ENCODE peak calls at places on chromosomes 3 and 15, in seven cellular contexts. One of them, this sample, is unnamed.

GRCh38 chr3:26312826-26313225 is 309.7 kb upstream of the LRRC3B start:
- DNase-seq in left cardiac atrium: no peak
- DNase-seq in Daoy: no peak
- DNase-seq in nephron progenitor cell: no peak
- DNase-seq in SJSA1: no peak
- DNase-seq in bronchial epithelial cell: no peak
- DNase-seq in T-helper 9 cell: no peak
- DNase-seq in this sample: no peak

GRCh38 chr15:67199391-67199790 is 55.1 kb downstream of the AAGAB start:
- DNase-seq in left cardiac atrium: no peak
- DNase-seq in Daoy: no peak
- DNase-seq in nephron progenitor cell: no peak
- DNase-seq in SJSA1: no peak
- DNase-seq in bronchial epithelial cell: no peak
- DNase-seq in T-helper 9 cell: no peak
- DNase-seq in this sample: no peak

GRCh38 chr15:41952003-41952563 is 20.3 kb downstream of the EHD4 start:
- DNase-seq in left cardiac atrium: no peak
- DNase-seq in Daoy: no peak
- DNase-seq in nephron progenitor cell: no peak
- DNase-seq in SJSA1: no peak
- DNase-seq in bronchial epithelial cell: no peak
- DNase-seq in T-helper 9 cell: no peak
- DNase-seq in this sample: no peak

GRCh38 chr3:51716805-51717204 is 9.9 kb downstream of the GRM2 start:
- DNase-seq in left cardiac atrium: no peak
- DNase-seq in Daoy: no peak
- DNase-seq in nephron progenitor cell: no peak
- DNase-seq in SJSA1: no peak
- DNase-seq in bronchial epithelial cell: no peak
- DNase-seq in T-helper 9 cell: no peak
- DNase-seq in this sample: no peak

GRCh38 chr3:157282261-157283191 is 122.6 kb upstream of the CCNL1 start:
- DNase-seq in left cardiac atrium: peak; percentile 38
- DNase-seq in Daoy: peak; percentile 21
- DNase-seq in nephron progenitor cell: no peak
- DNase-seq in SJSA1: peak; percentile 5
- DNase-seq in bronchial epithelial cell: peak; percentile 72
- DNase-seq in T-helper 9 cell: no peak
- DNase-seq in this sample: no peak

GRCh38 chr3:113844622-113845222 is 6.1 kb downstream of the GRAMD1C start:
- DNase-seq in left cardiac atrium: no peak
- DNase-seq in Daoy: peak; percentile 19
- DNase-seq in nephron progenitor cell: no peak
- DNase-seq in SJSA1: no peak
- DNase-seq in bronchial epithelial cell: peak; percentile 51
- DNase-seq in T-helper 9 cell: no peak
- DNase-seq in this sample: no peak

GRCh38 chr15:73318463-73319351 is 50.1 kb downstream of the HCN4 start:
- DNase-seq in left cardiac atrium: no peak
- DNase-seq in Daoy: peak; percentile 57
- DNase-seq in nephron progenitor cell: peak; percentile 70
- DNase-seq in SJSA1: no peak
- DNase-seq in bronchial epithelial cell: no peak
- DNase-seq in T-helper 9 cell: no peak
- DNase-seq in this sample: no peak

GRCh38 chr3:40185029-40185695 is 124.3 kb upstream of the EIF1B start:
- DNase-seq in left cardiac atrium: no peak
- DNase-seq in Daoy: no peak
- DNase-seq in nephron progenitor cell: no peak
- DNase-seq in SJSA1: no peak
- DNase-seq in bronchial epithelial cell: no peak
- DNase-seq in T-helper 9 cell: no peak
- DNase-seq in this sample: no peak

GRCh38 chr3:127482216-127483004 is 108.1 kb downstream of the TPRA1 start:
- DNase-seq in left cardiac atrium: no peak
- DNase-seq in Daoy: no peak
- DNase-seq in nephron progenitor cell: no peak
- DNase-seq in SJSA1: no peak
- DNase-seq in bronchial epithelial cell: no peak
- DNase-seq in T-helper 9 cell: no peak
- DNase-seq in this sample: no peak

This sample was measured in SW 1271.